ENCODE peak calls at places on chromosome X, in four cellular contexts. A, M, S and L are unnamed samples.

GRCh38 chrX:9821581-9821980 is 35.4 kb downstream of the SHROOM2 start:
- DNase-seq in A (no peak), M (no peak), S (no peak), L (no peak)

GRCh38 chrX:108447303-108447702 is 7.7 kb downstream of the COL4A5 start:
- DNase-seq in A (peak; percentile 59), M (no peak), S (no peak), L (no peak)

GRCh38 chrX:35670894-35671293 is 127.2 kb upstream of the MAGEB16 start:
- DNase-seq in A (no peak), M (no peak), S (no peak), L (no peak)

GRCh38 chrX:110046971-110047370 is 44.1 kb downstream of the TMEM164 start:
- DNase-seq in A (no peak), M (no peak), S (no peak), L (no peak)

GRCh38 chrX:119206203-119206602 is 29.9 kb upstream of the PGRMC1 start:
- DNase-seq in A (no peak), M (no peak), S (no peak), L (no peak)

GRCh38 chrX:115047181-115047580 is 29.8 kb upstream of the IL13RA2 start:
- DNase-seq in A (no peak), M (no peak), S (no peak), L (no peak)

GRCh38 chrX:57286507-57287251 is at the start of gene FAAH2:
- DNase-seq in A (peak; percentile 57), M (peak; percentile 55), S (peak; percentile 23), L (peak; percentile 54)

GRCh38 chrX:63561425-63561824 is 210.3 kb upstream of the SPIN4 start:
- DNase-seq in A (no peak), M (no peak), S (no peak), L (no peak)

GRCh38 chrX:46461653-46462191 is 83.5 kb downstream of the ZNF674 start:
- DNase-seq in A (no peak), M (no peak), S (peak; percentile 20), L (no peak)

GRCh38 chrX:32483534-32484136 is 727.7 kb downstream of the DMD start:
- DNase-seq in A (no peak), M (no peak), S (no peak), L (no peak)

GRCh38 chrX:131763674-131764073 is 219.8 kb downstream of the OR13H1 start:
- DNase-seq in A (no peak), M (no peak), S (peak; percentile 95), L (no peak)

GRCh38 chrX:102341867-102342266 is 94.9 kb downstream of the NXF2 start:
- DNase-seq in A (no peak), M (no peak), S (no peak), L (no peak)

GRCh38 chrX:71618787-71619186 is 476 bp upstream of the CXCR3 start:
- DNase-seq in A (no peak), M (no peak), S (no peak), L (no peak)

GRCh38 chrX:42714981-42715688 is 62.8 kb downstream of the PPP1R2C start:
- DNase-seq in A (peak; percentile 14), M (peak; percentile 47), S (no peak), L (peak; percentile 44)

GRCh38 chrX:2820131-2820771 is 8.5 kb upstream of the GYG2 start:
- DNase-seq in A (no peak), M (no peak), S (no peak), L (no peak)

GRCh38 chrX:119763175-119763574 is 4.8 kb downstream of the SOWAHD start:
- DNase-seq in A (no peak), M (no peak), S (no peak), L (no peak)

GRCh38 chrX:10755477-10756334 is 135.3 kb upstream of the MID1 start:
- DNase-seq in A (no peak), M (no peak), S (no peak), L (peak; percentile 75)

GRCh38 chrX:11781133-11781532 is 23.1 kb downstream of the MSL3 start:
- DNase-seq in A (no peak), M (no peak), S (no peak), L (no peak)

GRCh38 chrX:150200361-150200760 is 162.8 kb upstream of the MAMLD1 start:
- DNase-seq in A (no peak), M (no peak), S (no peak), L (no peak)

GRCh38 chrX:134753185-134754008 is 95.1 kb upstream of the PLAC1 start:
- DNase-seq in A (peak; percentile 1), M (no peak), S (no peak), L (no peak)

GRCh38 chrX:136954930-136955329 is 74.4 kb upstream of the RBMX start:
- DNase-seq in A (peak; percentile 6), M (no peak), S (no peak), L (no peak)

GRCh38 chrX:46873746-46874145 is 36.9 kb downstream of the RP2 start:
- DNase-seq in A (no peak), M (no peak), S (no peak), L (no peak)

GRCh38 chrX:46179748-46180147 is 365.5 kb downstream of the ZNF674 start:
- DNase-seq in A (no peak), M (no peak), S (no peak), L (no peak)

GRCh38 chrX:107658660-107659059 is 30.4 kb downstream of the PRPS1 start:
- DNase-seq in A (no peak), M (no peak), S (no peak), L (no peak)

GRCh38 chrX:68894142-68894512 is 65.3 kb downstream of the EFNB1 start:
- DNase-seq in A (no peak), M (no peak), S (no peak), L (no peak)

GRCh38 chrX:3143043-3143799 is 102.0 kb downstream of the ARSF start:
- DNase-seq in A (peak; percentile 0), M (no peak), S (no peak), L (no peak)

GRCh38 chrX:47297874-47298273 is 65.1 kb downstream of the USP11 start:
- DNase-seq in A (no peak), M (no peak), S (no peak), L (no peak)

GRCh38 chrX:141642979-141643378 is 53.5 kb downstream of the SPANXA2 start:
- DNase-seq in A (no peak), M (no peak), S (no peak), L (no peak)

GRCh38 chrX:86930419-86930818 is 587.2 kb upstream of the KLHL4 start:
- DNase-seq in A (peak; percentile 8), M (no peak), S (no peak), L (no peak)

GRCh38 chrX:150361070-150361776 is 1.9 kb upstream of the MAMLD1 start:
- DNase-seq in A (no peak), M (peak; percentile 51), S (no peak), L (no peak)

GRCh38 chrX:45434231-45434630 is 233.6 kb upstream of the DIPK2B start:
- DNase-seq in A (no peak), M (no peak), S (no peak), L (peak; percentile 43)

GRCh38 chrX:115582871-115583729 is 22.1 kb downstream of the PLS3 start:
- DNase-seq in A (no peak), M (no peak), S (no peak), L (no peak)

GRCh38 chrX:28851871-28852270 is 264.6 kb downstream of the IL1RAPL1 start:
- DNase-seq in A (peak; percentile 1), M (no peak), S (no peak), L (no peak)

DNA sequence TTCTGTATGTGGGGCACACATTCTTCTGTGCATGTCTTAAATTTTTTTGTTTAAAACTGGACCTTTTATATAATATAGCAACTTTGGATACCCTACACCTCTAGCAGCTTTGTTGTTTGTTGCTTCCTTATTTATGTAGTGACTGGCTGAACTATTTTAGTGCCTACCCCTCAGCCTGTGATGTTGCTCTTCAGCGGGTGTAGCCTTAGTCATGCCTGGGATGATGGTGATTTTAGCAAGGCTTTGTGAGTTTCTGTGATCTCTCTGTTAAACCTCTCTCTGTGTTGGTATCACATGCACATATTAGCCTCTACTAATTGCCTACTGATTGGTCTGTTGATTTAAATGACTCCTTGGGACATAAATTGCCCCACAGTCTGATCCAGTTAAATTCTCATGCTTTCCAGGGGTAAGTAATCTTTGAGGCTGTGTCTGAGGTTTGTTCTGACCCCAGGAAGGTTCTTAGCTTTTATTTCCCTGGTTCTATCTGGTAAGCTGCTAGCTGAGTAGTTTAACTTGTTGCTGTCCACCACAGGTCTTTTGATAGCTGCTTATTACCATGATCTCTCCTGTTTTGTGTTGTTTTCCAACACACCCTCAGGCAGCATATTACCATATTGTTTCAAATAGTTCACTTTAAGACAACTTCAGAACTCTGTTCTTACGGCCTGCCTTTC is 22.9 kb downstream of the USP9X start:
- DNase-seq in A (no peak), M (no peak), S (no peak), L (no peak)
- H3K4me1 ChIP-seq in A (peaks cover 31% of the 10 kb centered on the region), M (peaks cover 13% of the 10 kb centered on the region), S (no peaks in the 10 kb centered on the region), L (peaks cover 3% of the 10 kb centered on the region)

GRCh38 chrX:19257001-19257400 is 86.7 kb upstream of the PDHA1 start:
- DNase-seq in A (no peak), M (no peak), S (no peak), L (no peak)
- TF ChIP-seq ZNF274 in A (no peak), M (no peak), S (no peak), L (no peak)

DNA sequence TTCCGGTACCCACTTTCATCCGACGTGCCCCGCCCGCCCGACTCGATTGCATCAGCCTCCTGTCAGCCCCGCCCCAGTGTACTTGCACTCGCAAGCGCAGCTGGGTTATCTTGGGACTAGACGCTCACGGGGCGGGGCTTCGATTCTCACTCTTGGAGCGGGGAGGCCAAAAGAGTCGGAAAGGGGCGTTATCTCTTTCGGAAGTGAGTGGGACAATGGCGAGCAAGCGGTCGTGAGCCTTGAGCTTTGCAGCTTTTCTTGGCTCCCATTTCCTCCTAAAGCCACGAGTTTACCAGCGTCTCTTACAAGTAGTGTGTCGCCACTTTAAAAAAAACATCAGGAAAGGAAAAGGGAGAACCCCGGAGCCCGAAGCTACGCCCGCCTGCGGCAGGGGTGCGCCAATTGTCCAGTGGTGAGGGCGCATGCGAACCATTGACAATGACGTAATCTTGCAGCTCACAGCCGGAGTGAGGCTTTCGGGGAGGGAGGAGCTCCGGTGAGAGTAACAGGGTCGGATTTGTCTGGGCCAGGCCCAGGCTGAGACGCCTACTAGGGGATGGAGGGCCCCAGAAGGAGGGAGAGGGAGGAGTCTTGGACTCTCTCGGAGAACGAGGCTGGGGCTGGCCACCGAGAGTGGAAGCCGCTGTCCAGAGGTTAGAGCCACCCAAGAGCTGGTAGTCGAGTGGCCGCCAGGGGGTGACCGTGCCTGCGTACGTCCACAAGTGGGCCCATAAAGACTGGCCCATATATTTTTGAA is 109.5 kb downstream of the GNL3L start:
- DNase-seq in A (peak; percentile 86), M (peak; percentile 85), S (peak; percentile 79), L (peak; percentile 93)
- TF ChIP-seq SUZ12 in A (no peak), M (no peak), S (no peak), L (no peak)

GRCh38 chrX:133380882-133381619 is 34.2 kb downstream of the GPC4 start:
- DNase-seq in A (no peak), M (no peak), S (no peak), L (no peak)

GRCh38 chrX:133389975-133390374 is 25.3 kb downstream of the GPC4 start:
- DNase-seq in A (no peak), M (no peak), S (no peak), L (no peak)

DNA sequence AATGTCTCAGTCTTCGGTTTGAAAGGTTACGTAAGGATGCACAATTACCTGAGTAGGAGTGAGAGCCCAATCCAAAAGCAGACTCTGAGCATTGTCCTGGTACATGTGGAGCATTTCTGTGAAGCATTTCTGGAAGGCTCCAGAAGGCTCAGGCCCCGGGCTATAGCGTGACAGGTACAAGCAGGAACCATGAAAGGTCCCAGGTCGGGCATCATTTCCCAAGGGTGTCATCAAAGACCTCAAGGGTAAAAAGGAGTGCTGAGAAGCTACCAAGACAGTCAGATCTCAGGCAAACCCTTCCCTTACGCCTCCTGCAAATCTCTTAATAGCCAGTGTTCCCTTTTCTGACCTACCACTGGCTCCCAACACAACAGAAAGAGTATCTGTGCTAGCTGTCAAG is 30.8 kb downstream of the GPC4 start:
- DNase-seq in A (no peak), M (no peak), S (no peak), L (no peak)
- H3K4me1 ChIP-seq in A (no peaks in the 10 kb centered on the region), M (no peaks in the 10 kb centered on the region), S (no peaks in the 10 kb centered on the region), L (no peaks in the 10 kb centered on the region)